ENCODE peak calls at places on chromosomes 13 and 19, in nine cellular contexts. One of them, this sample, is unnamed.
A peak's percentile ranks its signal among the peaks of the same experiment; 100 is the strongest.

GRCh38 chr13:101785858-101786257 is 333.4 kb downstream of the ITGBL1 start:
- DNase-seq in H9: peak; percentile 72
- DNase-seq in OCI-LY7: peak; percentile 1
- DNase-seq in breast epithelium: no peak
- DNase-seq in HCT116: peak; percentile 10
- DNase-seq in heart left ventricle: peak; percentile 21
- DNase-seq in ovary: no peak
- DNase-seq in mesenchymal stem cell: peak; percentile 24
- DNase-seq in GM23248: peak; percentile 38
- DNase-seq in this sample: no peak

GRCh38 chr19:38831142-38831605 is 420 bp downstream of the ECH1 start:
- DNase-seq in H9: peak; percentile 56
- DNase-seq in OCI-LY7: peak; percentile 62
- DNase-seq in breast epithelium: peak; percentile 83
- DNase-seq in HCT116: no peak
- DNase-seq in heart left ventricle: peak; percentile 65
- DNase-seq in ovary: peak; percentile 60
- DNase-seq in mesenchymal stem cell: peak; percentile 99
- DNase-seq in GM23248: peak; percentile 96
- DNase-seq in this sample: peak; percentile 46

GRCh38 chr13:47289578-47289977 is 392.7 kb upstream of the HTR2A start:
- DNase-seq in H9: no peak
- DNase-seq in OCI-LY7: no peak
- DNase-seq in breast epithelium: no peak
- DNase-seq in HCT116: no peak
- DNase-seq in heart left ventricle: no peak
- DNase-seq in ovary: no peak
- DNase-seq in mesenchymal stem cell: no peak
- DNase-seq in GM23248: no peak
- DNase-seq in this sample: no peak

GRCh38 chr19:29687897-29688728 is 22.9 kb downstream of the PLEKHF1 start:
- DNase-seq in H9: no peak
- DNase-seq in OCI-LY7: no peak
- DNase-seq in breast epithelium: no peak
- DNase-seq in HCT116: no peak
- DNase-seq in heart left ventricle: no peak
- DNase-seq in ovary: no peak
- DNase-seq in mesenchymal stem cell: peak; percentile 59
- DNase-seq in GM23248: peak; percentile 75
- DNase-seq in this sample: no peak

GRCh38 chr13:51797664-51798488 is 6.1 kb downstream of the DHRS12 start:
- DNase-seq in H9: peak; percentile 83
- DNase-seq in OCI-LY7: peak; percentile 84
- DNase-seq in breast epithelium: no peak
- DNase-seq in HCT116: peak; percentile 66
- DNase-seq in heart left ventricle: no peak
- DNase-seq in ovary: no peak
- DNase-seq in mesenchymal stem cell: peak; percentile 58
- DNase-seq in GM23248: peak; percentile 56
- DNase-seq in this sample: no peak

GRCh38 chr19:30449673-30450072 is 77.5 kb downstream of the ZNF536 start:
- DNase-seq in H9: no peak
- DNase-seq in OCI-LY7: no peak
- DNase-seq in breast epithelium: no peak
- DNase-seq in HCT116: no peak
- DNase-seq in heart left ventricle: no peak
- DNase-seq in ovary: no peak
- DNase-seq in mesenchymal stem cell: no peak
- DNase-seq in GM23248: no peak
- DNase-seq in this sample: no peak

GRCh38 chr13:97559030-97559429 is 125.1 kb downstream of the RAP2A start:
- DNase-seq in H9: no peak
- DNase-seq in OCI-LY7: no peak
- DNase-seq in breast epithelium: no peak
- DNase-seq in HCT116: no peak
- DNase-seq in heart left ventricle: no peak
- DNase-seq in ovary: no peak
- DNase-seq in mesenchymal stem cell: no peak
- DNase-seq in GM23248: no peak
- DNase-seq in this sample: no peak

GRCh38 chr13:94607056-94607455 is 5.4 kb downstream of the GPR180 start:
- DNase-seq in H9: no peak
- DNase-seq in OCI-LY7: no peak
- DNase-seq in breast epithelium: no peak
- DNase-seq in HCT116: no peak
- DNase-seq in heart left ventricle: no peak
- DNase-seq in ovary: no peak
- DNase-seq in mesenchymal stem cell: no peak
- DNase-seq in GM23248: no peak
- DNase-seq in this sample: no peak

GRCh38 chr19:46404884-46405658 is 8.3 kb downstream of the CCDC8 start:
- DNase-seq in H9: peak; percentile 78
- DNase-seq in OCI-LY7: peak; percentile 80
- DNase-seq in breast epithelium: no peak
- DNase-seq in HCT116: no peak
- DNase-seq in heart left ventricle: no peak
- DNase-seq in ovary: peak; percentile 66
- DNase-seq in mesenchymal stem cell: no peak
- DNase-seq in GM23248: no peak
- DNase-seq in this sample: no peak

GRCh38 chr13:74046461-74046860 is 87.7 kb downstream of the KLF12 start:
- DNase-seq in H9: no peak
- DNase-seq in OCI-LY7: no peak
- DNase-seq in breast epithelium: no peak
- DNase-seq in HCT116: no peak
- DNase-seq in heart left ventricle: no peak
- DNase-seq in ovary: no peak
- DNase-seq in mesenchymal stem cell: peak; percentile 18
- DNase-seq in GM23248: peak; percentile 54
- DNase-seq in this sample: no peak

GRCh38 chr13:38309397-38309796 is 40.3 kb upstream of the UFM1 start:
- DNase-seq in H9: no peak
- DNase-seq in OCI-LY7: no peak
- DNase-seq in breast epithelium: no peak
- DNase-seq in HCT116: no peak
- DNase-seq in heart left ventricle: no peak
- DNase-seq in ovary: no peak
- DNase-seq in mesenchymal stem cell: no peak
- DNase-seq in GM23248: peak; percentile 6
- DNase-seq in this sample: no peak

GRCh38 chr13:89490661-89491060 is 1819.5 kb downstream of the SLITRK5 start:
- DNase-seq in H9: no peak
- DNase-seq in OCI-LY7: no peak
- DNase-seq in breast epithelium: no peak
- DNase-seq in HCT116: no peak
- DNase-seq in heart left ventricle: no peak
- DNase-seq in ovary: no peak
- DNase-seq in mesenchymal stem cell: peak; percentile 48
- DNase-seq in GM23248: no peak
- DNase-seq in this sample: no peak

GRCh38 chr19:7520131-7521051 is 2.0 kb upstream of the MCOLN1 start:
- DNase-seq in H9: no peak
- DNase-seq in OCI-LY7: no peak
- DNase-seq in breast epithelium: no peak
- DNase-seq in HCT116: no peak
- DNase-seq in heart left ventricle: no peak
- DNase-seq in ovary: peak; percentile 42
- DNase-seq in mesenchymal stem cell: no peak
- DNase-seq in GM23248: no peak
- DNase-seq in this sample: no peak

GRCh38 chr13:98710521-98710920 is 42.0 kb downstream of the SLC15A1 start:
- DNase-seq in H9: no peak
- DNase-seq in OCI-LY7: no peak
- DNase-seq in breast epithelium: no peak
- DNase-seq in HCT116: no peak
- DNase-seq in heart left ventricle: no peak
- DNase-seq in ovary: no peak
- DNase-seq in mesenchymal stem cell: no peak
- DNase-seq in GM23248: no peak
- DNase-seq in this sample: no peak

GRCh38 chr13:98706446-98707110 is 45.9 kb downstream of the SLC15A1 start:
- DNase-seq in H9: no peak
- DNase-seq in OCI-LY7: no peak
- DNase-seq in breast epithelium: no peak
- DNase-seq in HCT116: no peak
- DNase-seq in heart left ventricle: no peak
- DNase-seq in ovary: no peak
- DNase-seq in mesenchymal stem cell: peak; percentile 4
- DNase-seq in GM23248: no peak
- DNase-seq in this sample: no peak

DNA sequence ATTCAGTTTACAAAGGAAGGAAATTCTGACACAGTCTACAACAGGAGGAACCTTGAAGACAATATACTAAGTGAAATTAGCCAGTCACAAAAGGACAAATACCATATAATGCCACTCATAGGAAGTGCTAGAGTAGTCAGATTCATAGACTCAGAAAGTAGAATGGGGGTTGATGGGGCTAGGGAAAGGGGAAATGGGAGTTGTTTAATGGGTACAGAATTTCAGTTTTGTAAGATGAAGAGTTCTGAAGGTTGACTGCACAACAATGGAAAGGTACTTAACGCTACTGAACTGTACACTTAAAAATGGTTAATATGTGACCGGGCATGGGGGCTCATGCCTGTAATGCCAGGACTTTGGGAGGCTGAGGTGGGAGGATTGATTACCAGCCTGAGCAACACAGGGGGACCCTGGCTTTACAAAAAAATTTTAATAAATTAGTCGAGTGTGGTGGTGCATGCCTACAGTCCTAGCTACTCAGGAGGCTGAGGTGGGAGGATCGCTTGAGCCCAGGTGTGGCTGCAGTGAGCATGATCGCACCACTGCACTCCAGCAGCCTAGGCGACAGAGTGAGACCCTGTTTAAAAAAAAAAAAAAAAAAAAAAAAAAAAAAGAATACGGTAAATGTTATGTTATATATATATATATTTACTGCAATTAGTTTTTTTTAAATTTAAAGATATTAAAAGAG is 45.0 kb downstream of the SLC15A1 start:
- DNase-seq in H9: no peak
- DNase-seq in OCI-LY7: peak; percentile 76
- DNase-seq in breast epithelium: no peak
- DNase-seq in HCT116: no peak
- DNase-seq in heart left ventricle: no peak
- DNase-seq in ovary: no peak
- DNase-seq in mesenchymal stem cell: no peak
- DNase-seq in GM23248: no peak
- DNase-seq in this sample: no peak
- H3K27ac ChIP-seq in H9: no peak overlapping the region
- H3K27ac ChIP-seq in OCI-LY7: peak overlapping the region; percentile 92
- H3K27ac ChIP-seq in breast epithelium: no peak overlapping the region
- H3K27ac ChIP-seq in HCT116: no peak overlapping the region
- H3K27ac ChIP-seq in heart left ventricle: no peak overlapping the region
- H3K27ac ChIP-seq in ovary: no peak overlapping the region
- H3K27ac ChIP-seq in mesenchymal stem cell: no peak overlapping the region
- H3K27ac ChIP-seq in GM23248: no peak overlapping the region
- H3K27ac ChIP-seq in this sample: no peak overlapping the region

DNA sequence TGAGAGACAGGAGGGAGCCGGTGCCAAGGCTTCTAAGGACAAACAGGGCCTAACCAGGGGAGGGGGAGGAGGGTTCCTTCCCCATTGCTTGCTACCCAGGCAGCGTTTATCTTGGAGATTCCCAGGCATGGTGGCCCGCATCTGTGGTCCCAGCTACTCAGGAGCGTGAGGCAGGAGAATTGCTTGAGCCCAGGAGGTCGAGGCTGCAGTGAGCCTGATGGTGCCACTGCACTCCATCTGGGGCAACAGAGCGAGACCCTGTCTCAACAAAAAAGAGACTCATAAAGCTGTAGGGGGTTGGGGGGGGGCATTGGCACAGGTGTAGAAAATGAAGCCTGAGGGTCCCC is 11.4 kb downstream of the TIMM13 start:
- DNase-seq in H9: no peak
- DNase-seq in OCI-LY7: no peak
- DNase-seq in breast epithelium: no peak
- DNase-seq in HCT116: no peak
- DNase-seq in heart left ventricle: no peak
- DNase-seq in ovary: no peak
- DNase-seq in mesenchymal stem cell: no peak
- DNase-seq in GM23248: no peak
- DNase-seq in this sample: no peak
- H3K4me1 ChIP-seq in H9: no peaks in the 10 kb centered on the region
- H3K4me1 ChIP-seq in OCI-LY7: no peaks in the 10 kb centered on the region
- H3K4me1 ChIP-seq in breast epithelium: no peaks in the 10 kb centered on the region
- H3K4me1 ChIP-seq in HCT116: no peaks in the 10 kb centered on the region
- H3K4me1 ChIP-seq in heart left ventricle: no peaks in the 10 kb centered on the region
- H3K4me1 ChIP-seq in ovary: no peaks in the 10 kb centered on the region
- H3K4me1 ChIP-seq in mesenchymal stem cell: no peaks in the 10 kb centered on the region
- H3K4me1 ChIP-seq in GM23248: no peaks in the 10 kb centered on the region
- H3K4me1 ChIP-seq in this sample: no peaks in the 10 kb centered on the region

GRCh38 chr19:56633021-56633420 is 9.9 kb upstream of the SMIM17 start:
- DNase-seq in H9: no peak
- DNase-seq in OCI-LY7: no peak
- DNase-seq in breast epithelium: no peak
- DNase-seq in HCT116: no peak
- DNase-seq in heart left ventricle: no peak
- DNase-seq in ovary: no peak
- DNase-seq in mesenchymal stem cell: no peak
- DNase-seq in GM23248: no peak
- DNase-seq in this sample: no peak
- H3K9me3 ChIP-seq in H9: peaks cover 39% of the 10 kb centered on the region
- H3K9me3 ChIP-seq in OCI-LY7: peaks cover 5% of the 10 kb centered on the region
- H3K9me3 ChIP-seq in breast epithelium: peaks cover 48% of the 10 kb centered on the region
- H3K9me3 ChIP-seq in HCT116: peaks cover 7% of the 10 kb centered on the region
- H3K9me3 ChIP-seq in heart left ventricle: no peaks in the 10 kb centered on the region
- H3K9me3 ChIP-seq in ovary: no peaks in the 10 kb centered on the region
- H3K9me3 ChIP-seq in mesenchymal stem cell: peaks cover 49% of the 10 kb centered on the region
- H3K9me3 ChIP-seq in GM23248: no peaks in the 10 kb centered on the region
- H3K9me3 ChIP-seq in this sample: peaks cover 20% of the 10 kb centered on the region

GRCh38 chr13:114027046-114027760 is 53.3 kb upstream of the C13orf46 start:
- DNase-seq in H9: no peak
- DNase-seq in OCI-LY7: peak; percentile 27
- DNase-seq in breast epithelium: no peak
- DNase-seq in HCT116: no peak
- DNase-seq in heart left ventricle: peak; percentile 62
- DNase-seq in ovary: peak; percentile 59
- DNase-seq in mesenchymal stem cell: no peak
- DNase-seq in GM23248: no peak
- DNase-seq in this sample: no peak

GRCh38 chr13:114024603-114025431 is 50.9 kb upstream of the C13orf46 start:
- DNase-seq in H9: no peak
- DNase-seq in OCI-LY7: peak; percentile 73
- DNase-seq in breast epithelium: no peak
- DNase-seq in HCT116: no peak
- DNase-seq in heart left ventricle: no peak
- DNase-seq in ovary: no peak
- DNase-seq in mesenchymal stem cell: no peak
- DNase-seq in GM23248: no peak
- DNase-seq in this sample: peak; percentile 64

GRCh38 chr13:114026128-114026880 is 52.4 kb upstream of the C13orf46 start:
- DNase-seq in H9: no peak
- DNase-seq in OCI-LY7: no peak
- DNase-seq in breast epithelium: no peak
- DNase-seq in HCT116: no peak
- DNase-seq in heart left ventricle: no peak
- DNase-seq in ovary: no peak
- DNase-seq in mesenchymal stem cell: no peak
- DNase-seq in GM23248: no peak
- DNase-seq in this sample: peak; percentile 61

GRCh38 chr13:114023716-114024602 is 50.1 kb upstream of the C13orf46 start:
- DNase-seq in H9: no peak
- DNase-seq in OCI-LY7: peak; percentile 43
- DNase-seq in breast epithelium: no peak
- DNase-seq in HCT116: no peak
- DNase-seq in heart left ventricle: no peak
- DNase-seq in ovary: no peak
- DNase-seq in mesenchymal stem cell: no peak
- DNase-seq in GM23248: no peak
- DNase-seq in this sample: no peak

GRCh38 chr13:114025432-114026127 is 51.7 kb upstream of the C13orf46 start:
- DNase-seq in H9: no peak
- DNase-seq in OCI-LY7: peak; percentile 31
- DNase-seq in breast epithelium: no peak
- DNase-seq in HCT116: no peak
- DNase-seq in heart left ventricle: no peak
- DNase-seq in ovary: peak; percentile 71
- DNase-seq in mesenchymal stem cell: peak; percentile 82
- DNase-seq in GM23248: no peak
- DNase-seq in this sample: no peak
- H3K27ac ChIP-seq in H9: no peak overlapping the region
- H3K27ac ChIP-seq in OCI-LY7: peak overlapping the region; percentile 89
- H3K27ac ChIP-seq in breast epithelium: peak overlapping the region; percentile 20
- H3K27ac ChIP-seq in HCT116: no peak overlapping the region
- H3K27ac ChIP-seq in heart left ventricle: no peak overlapping the region
- H3K27ac ChIP-seq in ovary: peak overlapping the region; percentile 35
- H3K27ac ChIP-seq in mesenchymal stem cell: peak overlapping the region; percentile 89
- H3K27ac ChIP-seq in GM23248: no peak overlapping the region
- H3K27ac ChIP-seq in this sample: no peak overlapping the region